ENCODE peak calls at places on chromosomes 2 and 18, in nine cellular contexts. X, J, F, Z, S, C, D, G and W are unnamed samples.

GRCh38 chr2:126635281-126635680 is 20.7 kb upstream of the GYPC start:
- DNase-seq in G (no peak), X (no peak), S (no peak), F (peak; percentile 85), C (no peak), J (no peak), D (no peak), Z (no peak), W (no peak)

GRCh38 chr2:47237375-47238357 is 82.6 kb upstream of the STPG4 start:
- DNase-seq in G (no peak), Z (peak; percentile 67), F (peak; percentile 26), S (no peak), J (no peak), C (no peak), X (no peak), D (no peak), W (no peak)

GRCh38 chr2:15808221-15808574 is 132.2 kb upstream of the MYCN start:
- DNase-seq in F (no peak), G (no peak), C (no peak), D (no peak), X (no peak), J (no peak), Z (no peak), S (no peak), W (no peak)

GRCh38 chr2:47043142-47043890 is 111.8 kb downstream of the STPG4 start:
- DNase-seq in S (no peak), F (peak; percentile 96), C (peak; percentile 93), J (peak; percentile 96), Z (peak; percentile 92), X (no peak), G (no peak), D (no peak), W (no peak)

GRCh38 chr2:223846524-223846923 is 9.1 kb upstream of the AP1S3 start:
- DNase-seq in C (no peak), J (peak; percentile 94), F (peak; percentile 76), G (no peak), Z (no peak), D (no peak), X (no peak), S (no peak), W (no peak)

GRCh38 chr18:47160256-47160655 is 10.0 kb upstream of the HDHD2 start:
- DNase-seq in J (no peak), C (no peak), F (no peak), D (no peak), S (no peak), Z (no peak), X (no peak), G (no peak), W (no peak)

GRCh38 chr2:68774569-68775271 is 40.1 kb downstream of the ARHGAP25 start:
- DNase-seq in Z (peak; percentile 93), J (no peak), S (no peak), F (no peak), D (no peak), C (no peak), G (peak; percentile 91), X (no peak), W (no peak)

GRCh38 chr2:110741491-110741980 is 9.2 kb downstream of the ACOXL start:
- DNase-seq in J (peak; percentile 32), Z (no peak), G (no peak), C (no peak), F (no peak), S (no peak), D (no peak), X (no peak), W (no peak)

GRCh38 chr2:238700122-238700457 is 147.8 kb upstream of the TWIST2 start:
- DNase-seq in C (no peak), J (no peak), S (no peak), X (no peak), D (peak; percentile 33), Z (no peak), F (peak; percentile 61), G (no peak), W (no peak)

GRCh38 chr2:109129356-109129920 is 433 bp downstream of the SH3RF3 start:
- DNase-seq in G (no peak), S (peak; percentile 29), J (peak; percentile 29), F (peak; percentile 42), C (no peak), Z (peak; percentile 62), D (no peak), X (no peak), W (no peak)

GRCh38 chr2:233448565-233448964 is 94.3 kb downstream of the DGKD start:
- DNase-seq in J (peak; percentile 23), Z (no peak), X (no peak), C (no peak), G (no peak), S (no peak), F (no peak), D (no peak), W (no peak)

GRCh38 chr2:42663106-42663755 is 94.8 kb downstream of the MTA3 start:
- DNase-seq in S (peak; percentile 79), J (peak; percentile 77), G (peak; percentile 59), D (no peak), C (peak; percentile 50), X (peak; percentile 85), Z (peak; percentile 90), F (peak; percentile 71), W (no peak)

GRCh38 chr18:9449580-9449979 is 25.7 kb upstream of the RALBP1 start:
- DNase-seq in C (no peak), J (no peak), D (no peak), G (no peak), Z (no peak), S (no peak), X (no peak), F (peak; percentile 59), W (no peak)

GRCh38 chr2:72897785-72898184 is 10.6 kb downstream of the SPR start:
- DNase-seq in S (no peak), D (no peak), J (no peak), X (no peak), C (no peak), G (no peak), F (no peak), Z (no peak), W (no peak)

GRCh38 chr2:70738159-70738558 is 29.8 kb downstream of the ADD2 start:
- DNase-seq in Z (no peak), F (no peak), X (no peak), S (no peak), D (no peak), G (no peak), J (no peak), C (no peak), W (no peak)

GRCh38 chr2:9951272-9951521 is 296 bp upstream of the GRHL1 start:
- DNase-seq in X (no peak), J (no peak), S (no peak), G (no peak), Z (no peak), F (no peak), C (no peak), D (no peak), W (no peak)

GRCh38 chr2:152466925-152467676 is 132.1 kb downstream of the FMNL2 start:
- DNase-seq in J (no peak), C (no peak), F (peak; percentile 20), D (no peak), S (no peak), G (peak; percentile 59), X (no peak), Z (no peak), W (no peak)

GRCh38 chr2:129930451-129930850 is 49.0 kb upstream of the RAB6C start:
- DNase-seq in J (no peak), G (no peak), C (no peak), D (no peak), F (no peak), Z (no peak), X (no peak), S (no peak), W (no peak)

GRCh38 chr18:8820701-8821465 is 115.5 kb downstream of the MTCL1 start:
- DNase-seq in J (no peak), G (no peak), S (no peak), F (no peak), D (no peak), Z (no peak), X (no peak), C (no peak), W (no peak)

GRCh38 chr2:72893594-72894319 is 6.5 kb downstream of the SPR start:
- DNase-seq in J (peak; percentile 79), X (no peak), C (no peak), Z (peak; percentile 87), G (no peak), D (no peak), F (peak; percentile 65), S (peak; percentile 19), W (no peak)

GRCh38 chr2:15986068-15986560 is 45.8 kb downstream of the MYCN start:
- DNase-seq in D (no peak), F (no peak), C (no peak), G (no peak), J (no peak), X (no peak), Z (no peak), S (no peak), W (no peak)

GRCh38 chr2:201630577-201630976 is 12.7 kb downstream of the TMEM237 start:
- DNase-seq in J (no peak), Z (no peak), S (no peak), F (no peak), C (no peak), G (no peak), X (no peak), D (no peak), W (no peak)

GRCh38 chr2:100029460-100029859 is 112.9 kb downstream of the AFF3 start:
- DNase-seq in S (no peak), Z (no peak), G (no peak), D (no peak), C (no peak), F (no peak), J (no peak), X (no peak), W (no peak)

GRCh38 chr2:50529600-50530218 is 502.2 kb downstream of the NRXN1 start:
- DNase-seq in G (no peak), X (peak; percentile 68), S (peak; percentile 57), Z (peak; percentile 65), C (peak; percentile 12), F (peak; percentile 42), J (peak; percentile 43), D (no peak), W (peak; percentile 4)

GRCh38 chr2:203871371-203871983 is 3.9 kb downstream of the CTLA4 start:
- DNase-seq in D (no peak), F (no peak), J (no peak), X (no peak), S (no peak), Z (no peak), C (no peak), G (peak; percentile 59), W (no peak)

GRCh38 chr2:142139384-142139783 is 8.6 kb upstream of the LRP1B start:
- DNase-seq in J (no peak), X (no peak), F (no peak), S (no peak), C (no peak), G (no peak), D (no peak), Z (no peak), W (no peak)

GRCh38 chr2:69663860-69664259 is 20.3 kb upstream of the AAK1 start:
- DNase-seq in G (no peak), S (no peak), X (no peak), C (no peak), J (no peak), F (no peak), D (no peak), Z (no peak), W (no peak)

GRCh38 chr2:171772373-171772772 is 85.1 kb downstream of the DYNC1I2 start:
- DNase-seq in D (no peak), X (no peak), J (no peak), Z (no peak), S (no peak), G (no peak), C (no peak), F (no peak), W (no peak)

GRCh38 chr18:34710430-34711386 is 610 bp downstream of the DTNA start:
- DNase-seq in Z (no peak), C (peak; percentile 52), X (peak; percentile 92), D (no peak), S (peak; percentile 51), J (no peak), G (no peak), F (peak; percentile 89), W (peak; percentile 29)

GRCh38 chr2:143121079-143121478 is 8.1 kb upstream of the ARHGAP15 start:
- DNase-seq in F (no peak), Z (no peak), C (no peak), J (no peak), S (no peak), G (no peak), X (no peak), D (no peak), W (no peak)

GRCh38 chr18:35635171-35635570 is 53.6 kb downstream of the GALNT1 start:
- DNase-seq in S (no peak), F (peak; percentile 58), G (no peak), X (no peak), J (peak; percentile 97), C (peak; percentile 67), Z (peak; percentile 84), D (no peak), W (no peak)